ENCODE peak calls at places on chromosomes 6 and 20, in five cellular contexts. Q, Z, A, O and T are unnamed samples.

GRCh38 chr6:17015551-17016381 is 86.1 kb upstream of the STMND1 start:
- DNase-seq in O (no peak), A (no peak), Z (no peak), Q (peak; percentile 45), T (peak; percentile 31)

GRCh38 chr6:110731196-110731595 is 84.1 kb downstream of the CDK19 start:
- DNase-seq in Q (no peak), Z (no peak), O (peak; percentile 3), A (no peak), T (no peak)

GRCh38 chr20:32823078-32823477 is 3.3 kb downstream of the MAPRE1 start:
- DNase-seq in Z (peak; percentile 67), A (peak; percentile 13), O (peak; percentile 62), Q (peak; percentile 71), T (peak; percentile 73)

GRCh38 chr20:2485662-2486061 is 15.1 kb upstream of the SNRPB start:
- DNase-seq in Q (no peak), Z (no peak), O (no peak), A (no peak), T (no peak)

GRCh38 chr6:121984956-121985355 is 414.5 kb upstream of the HSF2 start:
- DNase-seq in Q (no peak), O (no peak), A (no peak), Z (no peak), T (no peak)

GRCh38 chr20:63697357-63697867 is 960 bp downstream of the TNFRSF6B start:
- DNase-seq in Z (peak; percentile 39), O (no peak), Q (no peak), A (no peak), T (no peak)

GRCh38 chr6:32196682-32197616 is 4.5 kb upstream of the GPSM3 start:
- DNase-seq in Z (no peak), A (no peak), Q (peak; percentile 38), O (no peak), T (no peak)

GRCh38 chr20:3786126-3786484 is 435 bp downstream of the CENPB start:
- DNase-seq in A (no peak), Q (peak; percentile 67), Z (peak; percentile 38), O (no peak), T (peak; percentile 67)

GRCh38 chr20:34262488-34263288 is 21.5 kb downstream of the ASIP start:
- DNase-seq in O (peak; percentile 42), A (no peak), Q (peak; percentile 74), Z (peak; percentile 60), T (peak; percentile 33)

GRCh38 chr20:39775110-39775509 is 813.0 kb downstream of the DHX35 start:
- DNase-seq in Z (peak; percentile 91), A (peak; percentile 2), O (peak; percentile 39), Q (peak; percentile 65), T (peak; percentile 76)

GRCh38 chr20:5127204-5127858 is 523 bp downstream of the CDS2 start:
- DNase-seq in Q (peak; percentile 38), A (peak; percentile 28), O (no peak), Z (peak; percentile 40), T (peak; percentile 55)

GRCh38 chr6:1313755-1314503 is 2.0 kb downstream of the FOXQ1 start:
- DNase-seq in Z (peak; percentile 46), A (no peak), Q (no peak), O (no peak), T (peak; percentile 67)

GRCh38 chr6:81979329-81979728 is 226.8 kb upstream of the TENT5A start:
- DNase-seq in Z (no peak), O (no peak), Q (no peak), A (no peak), T (no peak)

GRCh38 chr6:107879912-107880311 is 55.8 kb upstream of the SCML4 start:
- DNase-seq in Q (no peak), O (no peak), Z (no peak), A (no peak), T (no peak)

GRCh38 chr20:48047453-48047852 is 262.2 kb upstream of the SULF2 start:
- DNase-seq in Q (no peak), Z (peak; percentile 52), A (no peak), O (no peak), T (peak; percentile 27)

GRCh38 chr20:576156-576555 is 32.6 kb upstream of the CSNK2A1 start:
- DNase-seq in A (no peak), Q (no peak), Z (no peak), O (no peak), T (no peak)

GRCh38 chr20:25745100-25745499 is 48.4 kb upstream of the ZNF337 start:
- DNase-seq in O (no peak), A (peak; percentile 9), Z (no peak), Q (no peak), T (peak; percentile 20)

GRCh38 chr20:53866787-53867740 is 203.3 kb downstream of the BCAS1 start:
- DNase-seq in Z (no peak), A (no peak), Q (no peak), O (no peak), T (peak; percentile 26)

GRCh38 chr20:20520776-20521175 is 152.9 kb downstream of the INSM1 start:
- DNase-seq in O (peak; percentile 20), Z (peak; percentile 67), A (peak; percentile 72), Q (no peak), T (peak; percentile 94)

GRCh38 chr6:153976921-153977693 is 61.9 kb upstream of the OPRM1 start:
- DNase-seq in O (no peak), Q (peak; percentile 45), A (no peak), Z (peak; percentile 46), T (peak; percentile 48)

GRCh38 chr6:36544228-36544627 is 3.1 kb downstream of the STK38 start:
- DNase-seq in O (no peak), Q (peak; percentile 33), A (no peak), Z (peak; percentile 11), T (no peak)

GRCh38 chr6:34383171-34383631 is 9.3 kb downstream of the NUDT3 start:
- DNase-seq in A (no peak), O (no peak), Z (no peak), Q (peak; percentile 74), T (no peak)

DNA sequence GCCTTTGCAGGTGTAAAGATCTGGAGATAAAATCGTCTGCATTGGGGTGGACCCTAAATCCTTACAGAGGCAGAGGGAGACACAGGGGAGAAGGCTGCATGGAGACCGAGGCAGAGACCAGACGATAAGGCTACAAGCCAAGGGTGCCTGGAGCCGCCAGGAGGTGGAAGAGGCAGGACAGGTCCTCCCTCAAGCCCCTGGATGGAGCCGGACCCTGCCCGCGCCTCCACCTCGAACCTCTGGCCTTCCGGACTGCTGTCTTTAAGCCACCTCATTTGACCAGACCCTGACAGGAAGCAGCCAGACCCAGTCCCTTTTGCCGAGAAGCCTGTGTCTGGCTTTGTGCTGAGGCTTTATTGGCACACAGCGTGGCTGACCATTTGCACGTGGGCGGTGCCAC is 183.8 kb downstream of the TAF4 start:
- DNase-seq in O (no peak), A (no peak), Q (no peak), Z (no peak), T (no peak)
- TF ChIP-seq CTCF in O (no peak), A (no peak), Q (no peak), Z (no peak), T (no peak)

GRCh38 chr6:156658186-156658585 is 119.0 kb upstream of the ARID1B start:
- DNase-seq in O (peak; percentile 71), Q (peak; percentile 97), A (no peak), Z (no peak), T (no peak)

GRCh38 chr6:156660389-156660788 is 116.8 kb upstream of the ARID1B start:
- DNase-seq in Z (no peak), Q (no peak), A (no peak), O (no peak), T (no peak)

GRCh38 chr6:156659317-156660198 is 117.6 kb upstream of the ARID1B start:
- DNase-seq in A (no peak), Z (no peak), Q (no peak), O (no peak), T (no peak)

GRCh38 chr6:156658596-156659316 is 118.4 kb upstream of the ARID1B start:
- DNase-seq in O (no peak), Q (peak; percentile 63), Z (no peak), A (no peak), T (no peak)

DNA sequence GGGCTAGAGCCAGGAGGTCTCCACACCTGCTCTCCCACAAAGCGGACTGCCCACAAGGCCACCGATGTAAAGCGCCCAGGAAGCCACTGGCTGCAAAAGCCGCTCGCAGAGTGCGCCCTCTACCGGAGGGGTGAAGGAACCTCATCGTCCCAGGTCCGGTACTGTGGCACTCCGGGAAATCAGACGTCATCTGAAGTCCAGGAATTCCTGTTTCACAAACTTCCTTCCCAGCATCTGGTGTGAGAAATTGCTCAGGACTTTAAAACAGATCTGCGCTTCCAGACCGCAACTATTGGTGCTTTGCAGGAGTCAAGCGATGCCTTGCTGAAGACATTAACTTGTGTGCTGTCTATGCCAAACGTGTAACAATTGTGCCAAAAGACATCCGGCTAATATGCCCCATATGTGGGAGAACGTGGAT is 115.1 kb upstream of the ARID1B start:
- DNase-seq in Z (peak; percentile 66), Q (peak; percentile 92), A (no peak), O (peak; percentile 64), T (peak; percentile 51)
- TF ChIP-seq CTCF in Z (peak; percentile 69), Q (peak; percentile 20), A (peak; percentile 55), O (peak; percentile 62), T (peak; percentile 57)

GRCh38 chr6:5425797-5426196 is 164.5 kb downstream of the FARS2 start:
- DNase-seq in Z (no peak), Q (no peak), A (no peak), O (no peak), T (no peak)

GRCh38 chr6:5423251-5423650 is 161.9 kb downstream of the FARS2 start:
- DNase-seq in A (no peak), Z (no peak), Q (no peak), O (no peak), T (no peak)

GRCh38 chr6:5425267-5425666 is 164.0 kb downstream of the FARS2 start:
- DNase-seq in Q (no peak), A (no peak), O (no peak), Z (no peak), T (no peak)

DNA sequence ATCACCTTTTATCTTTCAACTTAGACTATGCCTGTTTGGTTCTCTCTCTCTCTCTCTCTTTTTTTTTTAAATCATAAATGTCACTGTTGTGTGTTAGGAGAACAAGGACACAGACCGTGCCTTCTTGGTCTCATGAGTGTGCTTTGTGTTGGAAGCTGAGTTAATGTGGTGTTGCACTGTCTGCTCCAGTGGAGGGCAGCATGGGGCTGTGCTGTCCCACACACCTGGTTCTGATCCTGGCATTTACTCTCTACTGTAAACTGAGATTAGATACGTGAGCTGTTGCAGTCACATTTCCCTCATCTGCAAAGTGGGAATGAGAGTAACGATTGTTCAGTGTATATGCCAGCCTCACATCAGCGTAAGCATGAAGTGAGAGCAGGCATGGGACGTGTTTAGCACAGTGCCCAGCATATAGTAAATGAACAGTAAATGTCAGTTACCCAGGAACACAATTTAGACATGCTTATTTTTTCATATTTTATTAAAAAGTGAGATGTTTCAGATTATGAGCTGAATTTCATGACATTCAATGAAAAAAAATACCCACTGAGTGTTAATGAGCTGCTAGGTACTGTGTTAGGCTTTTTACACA is 161.1 kb downstream of the FARS2 start:
- DNase-seq in A (no peak), O (no peak), Z (peak; percentile 53), Q (peak; percentile 57), T (peak; percentile 58)
- TF ChIP-seq CTCF in A (peak; percentile 74), O (peak; percentile 84), Z (peak; percentile 38), Q (peak; percentile 74), T (peak; percentile 84)

DNA sequence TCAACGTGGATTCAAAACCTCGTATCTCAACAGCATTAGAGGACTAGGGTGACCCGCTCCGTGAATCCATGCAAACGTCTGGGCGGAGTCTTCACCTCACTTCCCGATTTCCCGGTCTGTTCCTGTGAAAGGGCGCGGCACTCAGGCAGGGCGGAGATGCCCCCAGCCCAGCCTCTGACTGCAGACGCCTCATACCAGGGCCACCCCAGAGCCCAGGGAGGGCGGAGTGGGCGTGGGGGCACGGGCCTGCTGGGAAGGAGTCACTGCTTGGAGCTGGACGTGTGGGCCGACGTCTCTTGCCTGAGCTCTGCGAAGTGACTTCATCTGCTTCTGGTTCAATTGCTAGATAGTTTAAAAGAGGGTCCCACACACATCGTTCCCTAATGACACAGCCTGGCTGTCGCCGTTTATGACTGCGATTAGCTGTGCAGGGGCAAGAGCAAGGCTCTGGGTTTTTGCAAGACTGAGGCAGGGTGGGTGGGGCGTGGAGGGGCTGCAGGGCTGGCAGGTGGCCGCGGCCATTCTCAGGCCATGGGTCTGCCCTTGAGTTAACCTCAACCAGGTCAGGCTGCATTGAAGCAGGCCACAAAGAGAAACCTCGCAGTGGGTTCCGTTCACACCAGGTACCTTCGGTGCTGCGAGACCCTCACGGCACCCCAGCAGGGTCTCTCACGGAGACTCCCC is 15.0 kb downstream of the SMOC2 start:
- DNase-seq in O (no peak), Z (no peak), Q (no peak), A (no peak), T (no peak)
- TF ChIP-seq CTCF in O (no peak), Z (no peak), Q (no peak), A (no peak), T (no peak)